ENCODE peak calls at places on chromosomes 12 and 14, in seven cellular contexts. K is GM23248; Z is HFFc6; L is activated CD8-positive, alpha-beta memory T cell treated with anti-CD3 and anti-CD28 coated beads for 1 hour; X is CD8-positive, alpha-beta memory T cell; M is pons; U is GM04503. W is an unnamed sample.
A peak's percentile ranks its signal among the peaks of the same experiment; 100 is the strongest.

GRCh38 chr14:37428954-37429353 is 166.1 kb downstream of the FOXA1 start:
- DNase-seq in K (no peak), Z (no peak), L (no peak), X (no peak), M (no peak), U (no peak), W (no peak)

GRCh38 chr14:58547649-58548048 is 90.1 kb upstream of the DACT1 start:
- DNase-seq in K (no peak), Z (no peak), L (no peak), X (no peak), M (no peak), U (no peak), W (no peak)

GRCh38 chr14:23528555-23528954 is 23.0 kb downstream of the ZFHX2 start:
- DNase-seq in K (peak; percentile 28), Z (no peak), L (no peak), X (no peak), M (no peak), U (no peak), W (no peak)

GRCh38 chr14:63725786-63726185 is 2.1 kb downstream of the SGPP1 start:
- DNase-seq in K (peak; percentile 9), Z (no peak), L (no peak), X (no peak), M (peak; percentile 42), U (no peak), W (no peak)

GRCh38 chr14:69616408-69616773 is 5.0 kb downstream of the SUSD6 start:
- DNase-seq in K (no peak), Z (no peak), L (no peak), X (no peak), M (no peak), U (no peak), W (no peak)

GRCh38 chr12:48119078-48119833 is at the start of gene PFKM:
- DNase-seq in K (peak; percentile 94), Z (peak; percentile 82), L (peak; percentile 13), X (peak; percentile 72), M (peak; percentile 75), U (peak; percentile 53), W (peak; percentile 87)

GRCh38 chr14:69582207-69582606 is 7.5 kb upstream of the CCDC177 start:
- DNase-seq in K (peak; percentile 73), Z (peak; percentile 19), L (no peak), X (no peak), M (no peak), U (no peak), W (no peak)

GRCh38 chr12:129911437-129912049 is 7.7 kb upstream of the TMEM132D start:
- DNase-seq in K (peak; percentile 51), Z (no peak), L (no peak), X (no peak), M (peak; percentile 85), U (no peak), W (peak; percentile 88)

GRCh38 chr14:66440806-66441205 is 45.4 kb upstream of the CCDC196 start:
- DNase-seq in K (no peak), Z (no peak), L (no peak), X (no peak), M (no peak), U (no peak), W (no peak)

GRCh38 chr12:107610030-107610859 is 75.4 kb upstream of the PWP1 start:
- DNase-seq in K (peak; percentile 64), Z (no peak), L (no peak), X (no peak), M (no peak), U (no peak), W (no peak)

GRCh38 chr14:68576496-68577244 is 216.2 kb downstream of the ZFP36L1 start:
- DNase-seq in K (peak; percentile 64), Z (peak; percentile 61), L (no peak), X (no peak), M (no peak), U (peak; percentile 90), W (no peak)

GRCh38 chr12:102023343-102023930 is 38.4 kb downstream of the WASHC3 start:
- DNase-seq in K (peak; percentile 65), Z (peak; percentile 22), L (no peak), X (no peak), M (no peak), U (no peak), W (no peak)

GRCh38 chr14:75282166-75282547 is 3.5 kb downstream of the FOS start:
- DNase-seq in K (peak; percentile 48), Z (no peak), L (no peak), X (no peak), M (peak; percentile 65), U (no peak), W (no peak)

GRCh38 chr12:46265102-46265501 is 3.7 kb downstream of the SLC38A1 start:
- DNase-seq in K (peak; percentile 5), Z (no peak), L (no peak), X (no peak), M (no peak), U (no peak), W (no peak)

GRCh38 chr12:77005699-77006098 is 59.7 kb downstream of the E2F7 start:
- DNase-seq in K (no peak), Z (no peak), L (no peak), X (no peak), M (no peak), U (no peak), W (no peak)

GRCh38 chr12:76882367-76882766 is 3.5 kb upstream of the CSRP2 start:
- DNase-seq in K (no peak), Z (no peak), L (no peak), X (no peak), M (no peak), U (no peak), W (no peak)

GRCh38 chr14:42028607-42029006 is 421.9 kb downstream of the LRFN5 start:
- DNase-seq in K (no peak), Z (no peak), L (no peak), X (no peak), M (no peak), U (no peak), W (no peak)

GRCh38 chr14:29421156-29421728 is 506.4 kb downstream of the PRKD1 start:
- DNase-seq in K (no peak), Z (no peak), L (no peak), X (no peak), M (no peak), U (no peak), W (no peak)

W was measured in putamen.